ENCODE peak calls at places on chromosome 13, in nine cellular contexts. D is heart left ventricle; B is colonic mucosa; Z is Peyer's patch; E is fibroblast of the aortic adventitia; T is MM.1S; V is lower leg skin; A is CD8-positive, alpha-beta T cell; P is endodermal cell. X is an unnamed sample.

GRCh38 chr13:28452755-28453154 is 42.2 kb downstream of the FLT1 start:
- DNase-seq in V (no peak), A (no peak), Z (no peak), B (no peak), D (no peak), E (no peak), P (no peak), T (no peak), X (no peak)

GRCh38 chr13:79936368-79937136 is 404.4 kb downstream of the SPRY2 start:
- DNase-seq in B (no peak), T (no peak), E (peak), D (peak), A (no peak), Z (no peak), P (no peak), V (peak), X (peak)

GRCh38 chr13:106008540-106008939 is 526.9 kb downstream of the EFNB2 start:
- DNase-seq in B (no peak), P (no peak), T (no peak), Z (no peak), E (no peak), A (no peak), D (no peak), V (no peak), X (no peak)

GRCh38 chr13:64471916-64472315 is 2758.2 kb downstream of the PCDH9 start:
- DNase-seq in E (peak), B (no peak), D (no peak), Z (no peak), P (no peak), A (no peak), V (no peak), T (peak), X (no peak)

GRCh38 chr13:84847107-84847506 is 952.1 kb downstream of the SLITRK6 start:
- DNase-seq in V (no peak), B (no peak), A (no peak), Z (no peak), E (no peak), P (no peak), D (no peak), T (no peak), X (no peak)

GRCh38 chr13:59391696-59392095 is 772.0 kb downstream of the DIAPH3 start:
- DNase-seq in B (peak), T (peak), A (peak), Z (peak), D (peak), V (peak), P (peak), E (peak), X (peak)

GRCh38 chr13:63938851-63939250 is 2523.2 kb upstream of the PCDH20 start:
- DNase-seq in B (no peak), T (no peak), V (no peak), E (no peak), P (no peak), Z (no peak), A (no peak), D (no peak), X (no peak)

GRCh38 chr13:19581675-19582074 is 20.3 kb upstream of the TPTE2 start:
- DNase-seq in A (no peak), D (no peak), B (no peak), T (no peak), P (no peak), V (no peak), E (no peak), Z (no peak), X (no peak)

GRCh38 chr13:98071316-98071715 is 71.6 kb upstream of the FARP1 start:
- DNase-seq in V (no peak), B (no peak), Z (no peak), E (no peak), A (no peak), P (no peak), D (no peak), T (no peak), X (no peak)

GRCh38 chr13:31722684-31723083 is 16.6 kb upstream of the RXFP2 start:
- DNase-seq in P (no peak), D (no peak), V (no peak), A (no peak), T (no peak), Z (no peak), B (no peak), E (peak), X (no peak)

GRCh38 chr13:93716623-93717022 is 490.0 kb downstream of the GPC6 start:
- DNase-seq in V (no peak), T (no peak), E (no peak), D (no peak), A (no peak), Z (no peak), B (no peak), P (no peak), X (no peak)

DNA sequence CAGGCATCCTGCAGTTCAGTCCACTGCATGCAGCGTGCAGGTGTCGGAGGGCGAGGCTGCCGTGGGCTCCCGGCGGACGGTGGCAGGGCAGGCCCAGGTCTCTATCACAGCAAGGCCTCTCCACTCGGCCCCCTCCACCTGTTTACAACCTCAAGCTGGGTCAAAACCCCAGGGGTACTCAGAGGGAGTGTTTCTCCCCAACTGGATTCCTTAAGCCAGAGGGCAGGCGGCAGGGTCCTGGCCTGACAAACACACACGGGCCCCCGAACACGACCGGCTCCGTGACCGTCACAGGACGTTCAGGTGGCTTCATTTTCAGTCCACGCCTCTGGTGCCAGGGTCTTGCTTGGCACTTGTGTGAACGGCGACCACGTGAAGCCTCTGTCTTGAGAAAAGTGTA is 23.5 kb downstream of the RASA3 start:
- DNase-seq in P (peak), A (no peak), B (no peak), D (no peak), T (no peak), V (no peak), E (no peak), Z (peak), X (no peak)
- H3K4me3 ChIP-seq in P (no peak), A (peak), B (no peak), D (no peak), T (no peak), V (no peak), E (no peak), Z (no peak), X (no peak)

GRCh38 chr13:47004552-47004951 is 107.7 kb upstream of the HTR2A start:
- DNase-seq in Z (no peak), A (no peak), P (no peak), B (no peak), D (no peak), V (no peak), T (no peak), E (no peak), X (no peak)

GRCh38 chr13:47000166-47000565 is 103.3 kb upstream of the HTR2A start:
- DNase-seq in B (no peak), P (no peak), A (no peak), T (no peak), Z (no peak), E (no peak), V (no peak), D (no peak), X (no peak)

GRCh38 chr13:47008318-47008717 is 111.5 kb upstream of the HTR2A start:
- DNase-seq in D (no peak), Z (no peak), E (no peak), V (no peak), B (no peak), A (no peak), P (no peak), T (no peak), X (no peak)

GRCh38 chr13:47005761-47006414 is 109.0 kb upstream of the HTR2A start:
- DNase-seq in D (no peak), B (no peak), V (no peak), Z (no peak), A (no peak), T (no peak), P (no peak), E (no peak), X (no peak)

GRCh38 chr13:47004022-47004421 is 107.2 kb upstream of the HTR2A start:
- DNase-seq in B (no peak), A (no peak), V (no peak), D (no peak), T (no peak), E (peak), Z (no peak), P (no peak), X (no peak)
- TF ChIP-seq CTCF in B (no peak), A (no peak), V (no peak), D (no peak), T (no peak), E (peak), Z (no peak), P (peak), X (no peak)

DNA sequence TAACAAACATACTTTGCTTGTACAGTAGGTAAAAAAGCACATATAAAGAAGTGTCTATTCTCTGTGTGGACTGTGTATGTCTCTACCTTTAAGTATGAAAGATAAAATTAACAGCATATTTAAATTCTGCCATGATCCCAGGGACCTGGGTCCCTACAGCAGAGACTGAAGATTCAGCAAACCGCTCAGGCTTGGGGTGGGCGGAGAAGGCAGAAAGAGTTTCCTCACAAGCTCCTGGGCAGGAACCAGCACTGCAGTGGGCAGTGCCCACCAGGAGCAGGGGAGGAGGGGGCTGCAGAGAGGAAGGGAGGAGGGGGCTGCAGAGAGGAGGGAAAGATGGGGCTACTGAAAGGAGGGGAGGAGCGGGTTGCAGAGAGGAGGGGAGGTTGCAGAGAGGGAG is 44.6 kb upstream of the GRTP1 start:
- DNase-seq in T (no peak), Z (no peak), A (no peak), D (no peak), V (no peak), P (peak), E (no peak), B (no peak), X (no peak)
- H3K4me3 ChIP-seq in T (no peak), Z (no peak), A (no peak), D (no peak), V (no peak), P (no peak), E (no peak), B (no peak), X (no peak)

GRCh38 chr13:36981156-36981743 is 17.9 kb downstream of the ALG5 start:
- DNase-seq in D (no peak), A (no peak), P (no peak), Z (no peak), T (peak), B (no peak), V (no peak), E (peak), X (peak)
- TF ChIP-seq CTCF in D (peak), A (peak), P (peak), Z (peak), T (peak), B (peak), V (no peak), E (peak), X (peak)

GRCh38 chr13:49400755-49401659 is 42.9 kb downstream of the CAB39L start:
- DNase-seq in A (no peak), T (no peak), B (peak), Z (no peak), V (peak), D (no peak), E (peak), P (no peak), X (peak)
- H3K4me3 ChIP-seq in A (no peak), T (no peak), B (peak), Z (peak), V (peak), D (peak), E (no peak), P (no peak), X (no peak)

DNA sequence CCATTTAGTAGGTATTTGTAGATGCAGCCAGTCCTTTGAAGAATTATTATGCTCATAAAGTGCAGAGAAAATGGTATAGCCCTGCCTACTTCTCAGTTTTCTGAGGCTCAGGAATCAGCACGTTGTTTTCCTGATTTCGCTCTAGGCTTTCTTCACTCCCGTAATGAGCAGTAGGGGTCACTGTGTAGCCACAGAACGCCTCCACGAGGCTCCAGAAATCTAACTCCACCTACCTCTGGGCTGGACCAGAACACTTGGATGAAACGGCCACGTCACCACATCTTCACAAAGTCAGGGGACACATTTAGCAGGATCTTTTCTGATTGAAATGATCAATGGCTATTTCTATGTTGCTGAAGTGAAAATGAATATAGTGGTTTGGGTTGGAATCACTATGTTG is 49.8 kb upstream of the GTF3A start:
- DNase-seq in A (peak), B (peak), D (peak), E (peak), Z (peak), P (peak), T (peak), V (peak), X (peak)
- TF ChIP-seq CTCF in A (peak), B (peak), D (peak), E (peak), Z (peak), P (peak), T (peak), V (no peak), X (peak)

GRCh38 chr13:99955107-99955746 is 16.3 kb downstream of the ZIC5 start:
- DNase-seq in E (no peak), Z (no peak), B (no peak), T (no peak), A (no peak), V (no peak), P (peak), D (no peak), X (no peak)

GRCh38 chr13:99953138-99953755 is 18.3 kb downstream of the ZIC5 start:
- DNase-seq in D (no peak), B (no peak), V (no peak), T (no peak), Z (no peak), E (no peak), P (no peak), A (no peak), X (no peak)

GRCh38 chr13:99958402-99959126 is 13.0 kb downstream of the ZIC5 start:
- DNase-seq in T (no peak), P (peak), E (no peak), B (no peak), V (no peak), Z (no peak), D (no peak), A (no peak), X (no peak)

GRCh38 chr13:99956473-99957349 is 14.9 kb downstream of the ZIC5 start:
- DNase-seq in B (no peak), E (no peak), A (peak), P (peak), T (no peak), D (no peak), Z (no peak), V (no peak), X (no peak)

DNA sequence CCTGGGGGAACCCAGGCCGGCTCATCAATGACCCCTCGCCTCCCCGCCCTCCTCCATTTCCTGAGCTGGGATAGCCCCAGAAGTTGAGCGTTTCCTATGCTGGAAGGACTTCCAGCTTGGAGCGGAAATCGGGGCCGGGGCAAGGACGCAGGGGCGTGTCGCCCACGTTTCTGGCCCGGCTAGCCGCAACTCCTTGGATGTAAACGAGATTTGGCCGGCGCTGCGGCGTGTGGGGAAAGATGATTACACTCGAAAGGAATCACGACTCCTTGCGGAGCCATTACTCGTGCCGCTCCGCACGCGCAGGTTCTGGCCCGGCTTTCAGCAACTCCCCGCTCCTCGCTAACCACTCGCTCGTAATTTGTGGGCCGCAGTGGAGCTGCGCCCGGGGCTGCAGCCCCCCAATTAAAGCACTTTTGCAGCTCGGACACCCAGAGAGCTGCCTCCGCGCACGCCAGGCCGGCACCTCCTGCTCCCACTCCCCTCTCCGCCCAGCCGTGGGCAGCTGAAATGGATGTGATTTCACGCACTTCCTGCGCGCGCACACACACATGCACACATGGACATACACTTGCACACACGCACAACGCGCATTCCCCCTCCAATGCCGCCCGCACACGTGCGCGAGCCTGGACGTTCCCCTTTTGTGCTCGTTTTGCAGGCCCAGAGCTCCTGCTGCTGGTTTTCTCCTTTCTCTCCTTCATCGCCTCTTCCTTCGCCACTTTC is 15.7 kb downstream of the ZIC5 start:
- DNase-seq in E (peak), Z (no peak), D (no peak), A (no peak), B (no peak), V (no peak), P (peak), T (no peak), X (no peak)
- H3K4me3 ChIP-seq in E (peak), Z (peak), D (peak), A (no peak), B (no peak), V (no peak), P (peak), T (no peak), X (no peak)